ENCODE peak calls at places on chromosomes 7 and 10, in eight cellular contexts. V is heart right ventricle, W is fibroblast of pulmonary artery, K is brain microvascular endothelial cell, J is spleen, P is AG10803, B is NB4, Y is OCI-LY7. R is an unnamed sample.

GRCh38 chr10:121078672-121079102 is 227.5 kb downstream of the WDR11 start:
- DNase-seq in V (no peak), W (no peak), K (no peak), J (no peak), P (no peak), B (no peak), Y (no peak), R (no peak)

GRCh38 chr7:107560898-107561516 is 2.7 kb downstream of the COG5 start:
- DNase-seq in V (no peak), W (no peak), K (no peak), J (no peak), P (no peak), B (peak), Y (peak), R (no peak)

GRCh38 chr7:127337581-127337980 is 54.9 kb downstream of the ZNF800 start:
- DNase-seq in V (peak), W (no peak), K (no peak), J (no peak), P (no peak), B (no peak), Y (no peak), R (no peak)

GRCh38 chr10:16923309-16923708 is 106.1 kb upstream of the RSU1 start:
- DNase-seq in V (no peak), W (peak), K (no peak), J (no peak), P (no peak), B (no peak), Y (no peak), R (no peak)

GRCh38 chr7:104972510-104972909 is 41.5 kb upstream of the KMT2E start:
- DNase-seq in V (no peak), W (peak), K (peak), J (no peak), P (peak), B (no peak), Y (no peak), R (peak)

GRCh38 chr10:102611514-102612095 is 32.7 kb upstream of the TRIM8 start:
- DNase-seq in V (no peak), W (no peak), K (no peak), J (no peak), P (no peak), B (no peak), Y (no peak), R (peak)

GRCh38 chr10:110822065-110822707 is 49.5 kb upstream of the PDCD4 start:
- DNase-seq in V (no peak), W (no peak), K (no peak), J (no peak), P (no peak), B (no peak), Y (no peak), R (no peak)

GRCh38 chr10:128173383-128173782 is 47.2 kb upstream of the MKI67 start:
- DNase-seq in V (no peak), W (peak), K (peak), J (no peak), P (peak), B (no peak), Y (no peak), R (peak)

GRCh38 chr10:14478639-14479038 is 147.9 kb upstream of the FRMD4A start:
- DNase-seq in V (peak), W (peak), K (peak), J (no peak), P (peak), B (peak), Y (peak), R (peak)

GRCh38 chr7:12210179-12211053 is 678 bp upstream of the TMEM106B start:
- DNase-seq in V (peak), W (no peak), K (no peak), J (peak), P (no peak), B (no peak), Y (no peak), R (no peak)

GRCh38 chr10:31064334-31064733 is 32.7 kb upstream of the ZNF438 start:
- DNase-seq in V (peak), W (peak), K (peak), J (no peak), P (peak), B (no peak), Y (no peak), R (peak)

GRCh38 chr7:101848168-101848951 is 30.9 kb downstream of the CUX1 start:
- DNase-seq in V (no peak), W (no peak), K (no peak), J (no peak), P (peak), B (peak), Y (no peak), R (no peak)

GRCh38 chr10:7797582-7797981 is 9.6 kb downstream of the ATP5F1C start:
- DNase-seq in V (peak), W (peak), K (peak), J (no peak), P (peak), B (peak), Y (no peak), R (peak)

GRCh38 chr7:41579961-41580935 is 122.6 kb downstream of the INHBA start:
- DNase-seq in V (no peak), W (peak), K (peak), J (no peak), P (peak), B (no peak), Y (no peak), R (peak)

GRCh38 chr10:129171816-129172215 is 295.2 kb upstream of the MGMT start:
- DNase-seq in V (no peak), W (no peak), K (no peak), J (no peak), P (no peak), B (no peak), Y (no peak), R (no peak)

GRCh38 chr7:91398341-91398740 is 134.1 kb downstream of the FZD1 start:
- DNase-seq in V (no peak), W (no peak), K (no peak), J (no peak), P (no peak), B (no peak), Y (no peak), R (no peak)

GRCh38 chr10:72746606-72747357 is 54.8 kb downstream of the MCU start:
- DNase-seq in V (no peak), W (peak), K (no peak), J (no peak), P (peak), B (peak), Y (no peak), R (no peak)

GRCh38 chr10:124864421-124865193 is 63.0 kb downstream of the ABRAXAS2 start:
- DNase-seq in V (peak), W (no peak), K (peak), J (no peak), P (no peak), B (no peak), Y (no peak), R (no peak)

GRCh38 chr10:71036586-71036985 is 148.2 kb upstream of the PCBD1 start:
- DNase-seq in V (no peak), W (no peak), K (no peak), J (peak), P (no peak), B (no peak), Y (no peak), R (no peak)

GRCh38 chr7:8442814-8443304 is 9.4 kb downstream of the NXPH1 start:
- DNase-seq in V (peak), W (peak), K (peak), J (peak), P (peak), B (peak), Y (no peak), R (no peak)

GRCh38 chr7:2172311-2173183 is 60.2 kb downstream of the MAD1L1 start:
- DNase-seq in V (no peak), W (peak), K (peak), J (no peak), P (peak), B (no peak), Y (no peak), R (peak)

GRCh38 chr10:124745678-124746077 is 1.5 kb upstream of the FAM53B start:
- DNase-seq in V (no peak), W (peak), K (peak), J (no peak), P (peak), B (peak), Y (peak), R (peak)

GRCh38 chr7:35545831-35546230 is 149.1 kb downstream of the HERPUD2 start:
- DNase-seq in V (no peak), W (no peak), K (no peak), J (no peak), P (no peak), B (no peak), Y (no peak), R (no peak)

GRCh38 chr10:83725567-83725966 is 413.7 kb upstream of the GHITM start:
- DNase-seq in V (no peak), W (no peak), K (no peak), J (no peak), P (no peak), B (no peak), Y (no peak), R (no peak)

GRCh38 chr7:24718977-24719491 is 38.2 kb downstream of the GSDME start:
- DNase-seq in V (no peak), W (no peak), K (no peak), J (peak), P (no peak), B (no peak), Y (peak), R (no peak)

GRCh38 chr7:155297517-155298287 is at the start of gene INSIG1:
- DNase-seq in V (peak), W (peak), K (peak), J (peak), P (peak), B (peak), Y (peak), R (peak)

GRCh38 chr10:29598861-29599311 is 35.9 kb downstream of the SVIL start:
- DNase-seq in V (peak), W (peak), K (peak), J (no peak), P (peak), B (no peak), Y (no peak), R (no peak)

GRCh38 chr10:13092446-13093102 is 7.4 kb upstream of the OPTN start:
- DNase-seq in V (no peak), W (no peak), K (peak), J (no peak), P (no peak), B (no peak), Y (no peak), R (no peak)

GRCh38 chr10:68156373-68157185 is 47.3 kb downstream of the MYPN start:
- DNase-seq in V (peak), W (peak), K (peak), J (no peak), P (peak), B (peak), Y (peak), R (peak)

GRCh38 chr10:28679941-28680752 is 2.8 kb downstream of the BAMBI start:
- DNase-seq in V (no peak), W (peak), K (no peak), J (no peak), P (no peak), B (peak), Y (peak), R (no peak)

GRCh38 chr7:135919071-135919841 is 57.9 kb downstream of the MTPN start:
- DNase-seq in V (no peak), W (no peak), K (no peak), J (no peak), P (no peak), B (peak), Y (no peak), R (no peak)

GRCh38 chr10:59607971-59608370 is 101.7 kb downstream of the SLC16A9 start:
- DNase-seq in V (no peak), W (no peak), K (no peak), J (no peak), P (no peak), B (no peak), Y (no peak), R (no peak)

GRCh38 chr7:82926477-82926876 is 236.2 kb downstream of the PCLO start:
- DNase-seq in V (no peak), W (no peak), K (no peak), J (no peak), P (no peak), B (no peak), Y (peak), R (no peak)

GRCh38 chr7:2497500-2498336 is 21.5 kb upstream of the GRIFIN start:
- DNase-seq in V (no peak), W (no peak), K (no peak), J (no peak), P (no peak), B (no peak), Y (no peak), R (no peak)

GRCh38 chr7:55532150-55532917 is 40.0 kb downstream of the VOPP1 start:
- DNase-seq in V (no peak), W (no peak), K (no peak), J (no peak), P (no peak), B (no peak), Y (peak), R (no peak)

GRCh38 chr7:129144834-129145668 is 544 bp downstream of the TSPAN33 start:
- DNase-seq in V (no peak), W (no peak), K (no peak), J (peak), P (no peak), B (no peak), Y (no peak), R (no peak)

GRCh38 chr7:33761440-33762080 is 143.8 kb upstream of the BMPER start:
- DNase-seq in V (no peak), W (no peak), K (no peak), J (no peak), P (no peak), B (no peak), Y (no peak), R (no peak)

GRCh38 chr10:30985552-30985951 is 46.1 kb downstream of the ZNF438 start:
- DNase-seq in V (no peak), W (peak), K (no peak), J (no peak), P (peak), B (no peak), Y (no peak), R (peak)

GRCh38 chr7:16989883-16990413 is 108.2 kb upstream of the AGR3 start:
- DNase-seq in V (peak), W (peak), K (peak), J (no peak), P (peak), B (no peak), Y (no peak), R (peak)

GRCh38 chr7:139557857-139558581 is 34.5 kb downstream of the CLEC2L start:
- DNase-seq in V (no peak), W (no peak), K (no peak), J (peak), P (no peak), B (no peak), Y (no peak), R (no peak)
- TF ChIP-seq CTCF in V (no peak), W (no peak), K (peak), J (no peak), P (no peak), B (peak), Y (peak), R (peak)

DNA sequence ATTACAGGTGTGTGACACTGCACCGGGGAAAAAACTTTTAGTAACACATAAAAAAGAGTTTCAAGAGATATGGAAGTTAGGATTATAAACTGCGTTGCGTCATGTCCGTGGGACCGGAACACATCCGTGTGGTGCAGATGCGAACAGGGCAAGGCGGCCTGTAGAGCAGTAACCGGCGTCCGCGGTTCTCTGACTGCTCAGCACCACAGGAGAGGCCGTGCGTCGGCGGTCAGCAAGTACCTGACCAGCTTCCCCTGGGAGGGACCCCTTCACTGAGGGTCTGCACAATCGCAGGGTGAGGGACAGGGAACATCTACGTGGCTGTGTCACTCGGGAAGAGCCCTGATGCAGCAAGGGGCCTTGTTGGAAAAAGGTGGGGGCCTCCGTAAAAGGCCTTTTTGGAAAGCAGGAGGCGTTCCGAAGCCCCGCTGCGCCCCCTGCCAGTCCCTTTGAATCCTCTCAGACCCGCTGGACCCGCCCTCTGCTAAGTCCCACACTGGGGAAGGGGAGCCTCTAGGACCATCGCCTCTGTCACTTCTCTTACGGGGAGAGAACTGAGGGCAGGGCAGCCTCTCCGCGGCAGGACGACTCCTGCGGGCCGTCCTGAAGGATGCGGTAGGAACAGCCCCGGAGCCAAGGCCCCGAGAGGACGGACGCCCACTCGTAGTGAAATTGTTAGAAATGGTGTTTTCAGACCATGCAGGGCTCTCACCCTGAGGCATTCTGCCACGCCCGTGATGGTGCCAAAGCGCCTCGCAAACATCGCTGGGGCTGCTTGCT is 771.6 kb upstream of the COBL start:
- DNase-seq in V (no peak), W (no peak), K (no peak), J (no peak), P (no peak), B (no peak), Y (no peak), R (no peak)
- TF ChIP-seq CTCF in V (no peak), W (no peak), K (no peak), J (no peak), P (no peak), B (no peak), Y (no peak), R (no peak)

DNA sequence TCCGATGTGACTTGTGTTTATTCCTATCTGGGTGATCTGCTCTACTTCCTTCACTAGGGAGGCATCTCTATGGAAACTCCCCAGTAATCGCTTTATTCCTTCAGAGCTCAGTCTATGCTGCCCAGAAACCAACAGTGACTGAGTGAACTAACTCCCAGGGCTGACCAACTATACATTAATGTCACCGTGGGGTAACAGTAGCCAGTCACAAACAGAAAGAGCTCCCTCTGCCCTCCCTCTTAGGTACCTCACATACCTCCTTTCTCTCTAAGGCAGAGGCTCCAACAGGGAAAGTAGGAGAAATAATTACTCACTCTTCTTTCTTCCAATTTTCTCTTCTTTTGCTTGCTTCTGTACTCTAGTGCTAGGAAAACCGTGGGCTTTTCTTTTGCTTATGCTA is 855.0 kb downstream of the REEP3 start:
- DNase-seq in V (no peak), W (no peak), K (no peak), J (no peak), P (no peak), B (no peak), Y (no peak), R (no peak)
- TF ChIP-seq CTCF in V (no peak), W (no peak), K (no peak), J (no peak), P (no peak), B (no peak), Y (peak), R (no peak)

GRCh38 chr10:50496228-50496627 is 127.5 kb downstream of the SGMS1 start:
- DNase-seq in V (no peak), W (no peak), K (no peak), J (no peak), P (no peak), B (no peak), Y (no peak), R (no peak)
- TF ChIP-seq CTCF in V (no peak), W (no peak), K (no peak), J (no peak), P (no peak), B (no peak), Y (no peak), R (no peak)

GRCh38 chr10:25455980-25456567 is 281.3 kb downstream of the GPR158 start:
- DNase-seq in V (no peak), W (peak), K (no peak), J (no peak), P (no peak), B (no peak), Y (no peak), R (no peak)
- TF ChIP-seq CTCF in V (no peak), W (peak), K (no peak), J (no peak), P (no peak), B (no peak), Y (peak), R (no peak)

DNA sequence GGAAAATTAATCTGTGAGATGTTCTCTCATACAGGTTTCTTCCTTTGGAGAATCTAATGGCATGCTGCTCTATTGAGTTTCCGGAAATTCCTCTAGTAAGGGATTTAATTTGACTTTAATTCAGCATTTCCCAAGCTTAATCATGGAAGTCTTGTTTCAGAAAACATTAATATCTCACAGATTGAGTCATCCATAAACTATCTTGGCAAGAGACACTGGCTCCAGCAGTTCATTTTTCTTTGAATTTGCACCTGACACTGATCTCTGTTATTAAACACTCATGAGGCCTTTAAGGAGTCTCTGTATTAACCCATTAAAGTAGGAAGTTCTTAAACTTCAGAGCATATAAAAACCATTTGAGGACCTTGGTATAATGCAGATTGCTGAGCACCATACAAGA is 3.7 kb upstream of the ITGB8 start:
- DNase-seq in V (no peak), W (peak), K (peak), J (no peak), P (peak), B (no peak), Y (no peak), R (no peak)
- TF ChIP-seq CTCF in V (no peak), W (no peak), K (no peak), J (no peak), P (no peak), B (no peak), Y (no peak), R (no peak)

R was measured in HFFc6.